ENCODE peak calls at places on chromosomes 12 and 14, in four cellular contexts. O, P, X and V are unnamed samples.
A peak's percentile ranks its signal among the peaks of the same experiment; 100 is the strongest.

GRCh38 chr12:2053675-2054070 is 886 bp downstream of the CACNA1C start:
- DNase-seq in O (peak; percentile 38), P (no peak), X (no peak), V (no peak)

GRCh38 chr12:57229041-57229633 is 374 bp upstream of the SHMT2 start:
- DNase-seq in O (no peak), P (no peak), X (no peak), V (no peak)

GRCh38 chr12:27539191-27539631 is 15.2 kb downstream of the PPFIBP1 start:
- DNase-seq in O (no peak), P (no peak), X (no peak), V (no peak)

GRCh38 chr14:42002139-42002538 is 395.5 kb downstream of the LRFN5 start:
- DNase-seq in O (no peak), P (no peak), X (no peak), V (peak; percentile 2)

GRCh38 chr12:123519151-123520001 is 14.1 kb downstream of the RILPL1 start:
- DNase-seq in O (peak; percentile 75), P (peak; percentile 42), X (no peak), V (peak; percentile 89)

GRCh38 chr12:107330901-107331431 is 237.6 kb upstream of the CRY1 start:
- DNase-seq in O (no peak), P (no peak), X (no peak), V (no peak)

GRCh38 chr12:131385313-131386166 is 325.4 kb upstream of the SFSWAP start:
- DNase-seq in O (no peak), P (no peak), X (no peak), V (no peak)

GRCh38 chr12:47964102-47964723 is 817 bp downstream of the TMEM106C start:
- DNase-seq in O (no peak), P (no peak), X (no peak), V (no peak)

GRCh38 chr12:57491393-57492280 is 3.8 kb downstream of the MARS1 start:
- DNase-seq in O (no peak), P (no peak), X (no peak), V (no peak)

GRCh38 chr12:12017135-12017581 is 53.6 kb upstream of the BCL2L14 start:
- DNase-seq in O (peak; percentile 36), P (no peak), X (no peak), V (no peak)

GRCh38 chr14:99246536-99247083 is 25.4 kb downstream of the BCL11B start:
- DNase-seq in O (no peak), P (no peak), X (no peak), V (no peak)

GRCh38 chr12:119176267-119177055 is 2.3 kb upstream of the HSPB8 start:
- DNase-seq in O (peak; percentile 90), P (peak; percentile 74), X (peak; percentile 38), V (peak; percentile 65)

GRCh38 chr12:22018860-22019259 is 27.2 kb upstream of the CMAS start:
- DNase-seq in O (no peak), P (no peak), X (no peak), V (no peak)

GRCh38 chr14:105469456-105470162 is 5.0 kb upstream of the CRIP2 start:
- DNase-seq in O (peak; percentile 61), P (no peak), X (no peak), V (no peak)

DNA sequence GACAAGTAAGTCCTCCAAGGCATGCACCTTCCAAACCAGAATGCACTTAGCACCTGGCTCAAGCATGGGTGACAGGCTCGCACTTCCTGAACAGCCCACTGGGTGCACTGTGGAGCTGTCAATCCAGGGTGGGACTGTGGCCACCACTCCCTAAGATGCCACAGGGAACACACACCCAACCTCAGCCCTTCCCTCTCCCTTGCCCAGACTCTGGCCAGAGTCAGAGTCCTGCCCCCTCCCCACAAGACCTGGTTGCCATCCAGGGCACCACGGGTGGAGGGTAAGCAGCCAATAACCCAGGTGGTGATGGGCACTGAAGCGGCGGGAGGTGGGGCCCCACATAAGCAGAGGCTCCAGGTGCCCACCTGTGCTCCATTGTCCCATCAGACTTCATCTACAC is 160.6 kb downstream of the MYRFL start:
- DNase-seq in O (no peak), P (no peak), X (no peak), V (no peak)
- TF ChIP-seq CTCF in O (peak; percentile 15), P (peak; percentile 1), X (peak; percentile 29), V (no peak)

DNA sequence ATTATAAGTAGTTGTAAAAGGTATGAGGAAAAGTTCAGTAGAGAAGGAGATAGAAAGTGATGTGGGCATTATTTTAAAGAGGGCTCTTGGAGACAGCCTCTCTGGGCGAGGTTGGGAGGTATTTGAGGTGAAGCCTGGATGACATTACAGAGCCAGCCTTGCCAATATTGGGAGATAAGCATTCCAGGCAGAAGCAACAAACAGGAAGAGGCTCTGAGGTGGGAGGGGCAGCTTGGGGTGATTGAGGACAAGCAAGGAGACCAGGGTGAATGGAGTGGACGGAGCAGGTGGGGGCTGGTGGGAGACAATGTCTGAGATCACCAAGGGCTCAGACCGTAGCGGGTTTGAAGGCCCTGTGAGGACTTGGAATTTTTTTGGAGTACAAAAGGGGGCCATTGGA is 87.3 kb downstream of the DYRK2 start:
- DNase-seq in O (no peak), P (no peak), X (no peak), V (no peak)
- H3K4me3 ChIP-seq in O (no peak overlapping the region), P (no peak overlapping the region), X (no peak overlapping the region), V (no peak overlapping the region)

GRCh38 chr12:16184691-16185090 is 92.8 kb downstream of the SLC15A5 start:
- DNase-seq in O (no peak), P (no peak), X (no peak), V (no peak)

GRCh38 chr12:16187684-16188083 is 89.8 kb downstream of the SLC15A5 start:
- DNase-seq in O (no peak), P (no peak), X (no peak), V (no peak)

GRCh38 chr12:16189849-16190248 is 87.6 kb downstream of the SLC15A5 start:
- DNase-seq in O (no peak), P (no peak), X (no peak), V (no peak)
- TF ChIP-seq CTCF in O (no peak), P (no peak), X (no peak), V (peak; percentile 27)

GRCh38 chr14:52692248-52692962 is 3.0 kb downstream of the ERO1A start:
- DNase-seq in O (no peak), P (no peak), X (peak; percentile 31), V (no peak)
- H3K4me3 ChIP-seq in O (no peak overlapping the region), P (no peak overlapping the region), X (no peak overlapping the region), V (no peak overlapping the region)

GRCh38 chr14:36452850-36453249 is 67.2 kb downstream of the NKX2-1 start:
- DNase-seq in O (no peak), P (no peak), X (no peak), V (no peak)

GRCh38 chr14:36454599-36455240 is 65.3 kb downstream of the NKX2-1 start:
- DNase-seq in O (no peak), P (no peak), X (no peak), V (no peak)

GRCh38 chr14:36451346-36452065 is 68.5 kb downstream of the NKX2-1 start:
- DNase-seq in O (no peak), P (no peak), X (no peak), V (no peak)

GRCh38 chr14:36449903-36450302 is 70.1 kb downstream of the NKX2-1 start:
- DNase-seq in O (no peak), P (no peak), X (no peak), V (no peak)

GRCh38 chr14:36450550-36450949 is 69.5 kb downstream of the NKX2-1 start:
- DNase-seq in O (no peak), P (no peak), X (no peak), V (no peak)
- TF ChIP-seq CTCF in O (no peak), P (no peak), X (no peak), V (no peak)

DNA sequence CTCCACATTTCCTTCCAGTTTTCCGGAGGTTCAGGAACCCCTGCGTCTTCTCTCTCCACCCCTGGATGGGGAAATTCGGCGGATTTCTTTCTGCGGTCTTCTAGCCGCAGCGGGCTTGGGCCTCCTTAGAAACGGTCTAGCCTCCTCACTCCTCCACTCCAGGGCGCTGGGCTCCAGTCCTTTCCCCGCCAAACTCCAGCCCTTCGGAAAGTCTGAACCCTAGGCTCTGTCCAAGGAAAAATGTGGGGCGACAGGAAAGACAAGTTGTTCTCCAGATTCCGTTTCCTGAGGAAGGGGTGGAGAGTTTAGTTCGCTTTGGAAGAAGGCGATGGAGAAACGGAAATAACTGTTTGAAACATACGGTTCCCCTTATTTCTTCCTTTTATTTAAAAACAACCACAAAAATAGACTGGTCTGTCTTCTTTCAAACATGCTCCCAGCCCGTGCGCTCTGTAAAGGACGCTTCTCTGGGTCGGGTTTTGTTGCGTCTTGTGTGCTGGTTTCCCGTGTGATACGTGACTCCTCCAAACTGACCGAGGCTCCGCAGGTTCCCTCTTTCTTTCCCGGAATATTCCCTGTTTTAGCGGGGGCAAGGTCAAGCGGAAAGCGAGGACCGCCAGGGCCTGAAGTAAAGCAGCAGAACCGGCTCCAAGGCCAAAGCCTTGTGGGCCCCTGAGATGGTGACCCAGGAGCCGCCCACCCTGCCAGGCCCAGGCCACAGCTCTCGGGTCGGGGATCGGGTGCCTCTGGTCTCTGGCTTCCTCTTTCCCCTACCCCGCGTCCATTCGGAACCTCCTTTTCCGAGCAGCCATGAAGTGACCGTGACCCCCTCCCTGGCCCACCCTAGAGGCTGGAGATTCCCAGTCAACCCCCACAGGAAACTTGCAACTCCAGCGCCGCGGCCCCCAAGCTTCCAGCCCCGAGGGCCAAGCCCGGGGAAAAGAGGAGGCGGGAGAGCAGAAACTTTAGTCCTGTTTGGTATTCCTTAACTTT is 1.1 kb upstream of the HOXC10 start:
- DNase-seq in O (no peak), P (no peak), X (no peak), V (no peak)
- H3K4me3 ChIP-seq in O (no peak overlapping the region), P (peak overlapping the region; percentile 62), X (peak overlapping the region; percentile 20), V (no peak overlapping the region)

GRCh38 chr14:96702831-96703230 is 94.4 kb upstream of the VRK1 start:
- DNase-seq in O (no peak), P (no peak), X (no peak), V (no peak)
- TF ChIP-seq CTCF in O (no peak), P (no peak), X (no peak), V (no peak)

GRCh38 chr14:56196274-56196673 is 78.1 kb downstream of the PELI2 start:
- DNase-seq in O (no peak), P (no peak), X (no peak), V (no peak)
- H3K4me3 ChIP-seq in O (no peak overlapping the region), P (no peak overlapping the region), X (no peak overlapping the region), V (no peak overlapping the region)